ENCODE peak calls at places on chromosomes 12 and 14, in four cellular contexts. Y, I, M and H are unnamed samples.

GRCh38 chr12:5154091-5154490 is 110.4 kb downstream of the KCNA5 start:
- DNase-seq in Y (no peak), I (no peak), M (no peak), H (no peak)

GRCh38 chr12:42823679-42824078 is 234.1 kb upstream of the PRICKLE1 start:
- DNase-seq in M (no peak), Y (no peak), I (no peak), H (no peak)

GRCh38 chr12:1093166-1093751 is 102.2 kb downstream of the ERC1 start:
- DNase-seq in I (no peak), Y (no peak), M (peak; percentile 42), H (no peak)

GRCh38 chr14:24784981-24785380 is 151.0 kb upstream of the GZMB start:
- DNase-seq in M (no peak), Y (no peak), I (no peak), H (no peak)

GRCh38 chr12:6688543-6688999 is 604 bp downstream of the ZNF384 start:
- DNase-seq in M (peak; percentile 84), I (no peak), Y (peak; percentile 88), H (no peak)

GRCh38 chr12:62703011-62703380 is 232.0 kb downstream of the PPM1H start:
- DNase-seq in Y (no peak), I (no peak), M (no peak), H (no peak)

GRCh38 chr14:90341784-90342183 is 10.0 kb upstream of the NRDE2 start:
- DNase-seq in M (no peak), I (no peak), Y (no peak), H (no peak)

GRCh38 chr14:76101384-76101783 is 50.3 kb upstream of the GPATCH2L start:
- DNase-seq in M (no peak), Y (no peak), I (no peak), H (no peak)

GRCh38 chr12:119179335-119180021 is 747 bp downstream of the HSPB8 start:
- DNase-seq in Y (no peak), I (no peak), M (no peak), H (no peak)

GRCh38 chr12:52074006-52074405 is 4.2 kb downstream of the ATG101 start:
- DNase-seq in I (no peak), Y (no peak), M (no peak), H (no peak)

GRCh38 chr14:50373959-50374358 is 22.7 kb downstream of the CDKL1 start:
- DNase-seq in M (no peak), Y (no peak), I (no peak), H (no peak)

GRCh38 chr12:104220931-104221330 is 5.4 kb downstream of the TXNRD1 start:
- DNase-seq in Y (no peak), M (no peak), I (no peak), H (no peak)

GRCh38 chr12:6840428-6841138 is at the start of gene GNB3:
- DNase-seq in Y (no peak), M (no peak), I (no peak), H (no peak)

GRCh38 chr12:25058619-25059018 is 109.7 kb upstream of the BCAT1 start:
- DNase-seq in Y (no peak), M (no peak), I (no peak), H (no peak)

GRCh38 chr12:79514730-79515525 is 175.8 kb downstream of the PAWR start:
- DNase-seq in Y (no peak), I (no peak), M (no peak), H (no peak)

GRCh38 chr12:57518920-57519757 is 1.2 kb downstream of the DDIT3 start:
- DNase-seq in I (peak; percentile 82), Y (no peak), M (peak; percentile 41), H (no peak)

GRCh38 chr12:122471324-122472226 is 29.2 kb downstream of the ZCCHC8 start:
- DNase-seq in Y (no peak), I (no peak), M (no peak), H (no peak)

GRCh38 chr14:64611358-64612020 is 61.7 kb downstream of the PPP1R36 start:
- DNase-seq in M (no peak), Y (no peak), I (no peak), H (no peak)

GRCh38 chr14:74610199-74610865 is 1.7 kb downstream of the LTBP2 start:
- DNase-seq in I (no peak), Y (no peak), M (no peak), H (no peak)
- H3K27ac ChIP-seq in I (no peak overlapping the region), Y (no peak overlapping the region), M (no peak overlapping the region), H (no peak overlapping the region)

GRCh38 chr12:12610711-12611110 is 965 bp upstream of the CREBL2 start:
- DNase-seq in M (no peak), I (no peak), Y (no peak), H (no peak)
- H3K27ac ChIP-seq in M (peak overlapping the region; percentile 94), I (peak overlapping the region; percentile 98), Y (peak overlapping the region; percentile 94), H (peak overlapping the region; percentile 97)

DNA sequence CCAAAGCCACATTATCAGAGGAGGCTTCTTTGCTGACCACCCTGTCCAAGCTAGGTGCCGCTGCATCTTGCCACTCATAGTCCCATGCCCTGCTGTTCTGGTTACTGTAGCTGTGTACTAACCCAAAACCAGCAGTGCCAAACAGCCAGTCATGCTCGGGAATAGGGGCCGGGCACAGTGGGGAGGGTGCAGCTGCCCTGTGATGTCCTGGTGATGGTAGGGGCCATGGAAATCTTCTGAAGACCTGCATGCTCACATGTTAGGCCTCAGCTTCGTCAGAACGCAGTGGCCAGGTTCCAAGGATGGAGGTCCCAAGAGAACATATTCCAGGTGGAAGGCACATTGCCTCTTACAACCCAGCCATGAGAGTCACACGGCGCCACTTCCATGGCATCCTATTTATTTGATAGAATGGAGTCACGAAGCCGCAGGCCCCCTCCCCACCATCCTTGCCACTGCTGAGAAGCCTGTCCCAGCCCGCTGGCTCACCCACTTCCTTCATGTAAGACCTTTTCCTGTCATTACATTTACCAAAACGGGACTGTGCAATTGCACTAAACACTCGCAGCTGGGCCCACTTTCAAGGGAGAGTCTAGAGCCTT is 48.5 kb downstream of the FAM222A start:
- DNase-seq in Y (peak; percentile 23), M (no peak), I (peak; percentile 31), H (no peak)
- H3K27ac ChIP-seq in Y (no peak overlapping the region), M (no peak overlapping the region), I (no peak overlapping the region), H (no peak overlapping the region)

GRCh38 chr12:12521044-12521485 is 41.6 kb downstream of the DUSP16 start:
- DNase-seq in I (no peak), Y (no peak), M (no peak), H (peak; percentile 14)

GRCh38 chr12:12519599-12519998 is 43.1 kb downstream of the DUSP16 start:
- DNase-seq in I (no peak), M (no peak), Y (no peak), H (no peak)

GRCh38 chr12:12521923-12522322 is 40.7 kb downstream of the DUSP16 start:
- DNase-seq in I (no peak), M (no peak), Y (no peak), H (no peak)

GRCh38 chr12:12518919-12519318 is 43.7 kb downstream of the DUSP16 start:
- DNase-seq in Y (no peak), I (no peak), M (no peak), H (no peak)

GRCh38 chr12:12520278-12520677 is 42.4 kb downstream of the DUSP16 start:
- DNase-seq in M (no peak), Y (no peak), I (no peak), H (no peak)
- H3K27ac ChIP-seq in M (no peak overlapping the region), Y (peak overlapping the region; percentile 50), I (no peak overlapping the region), H (peak overlapping the region; percentile 85)

GRCh38 chr14:93936245-93936644 is 9.1 kb downstream of the FAM181A start:
- DNase-seq in I (no peak), Y (no peak), M (no peak), H (no peak)
- H3K27ac ChIP-seq in I (no peak overlapping the region), Y (no peak overlapping the region), M (no peak overlapping the region), H (no peak overlapping the region)

DNA sequence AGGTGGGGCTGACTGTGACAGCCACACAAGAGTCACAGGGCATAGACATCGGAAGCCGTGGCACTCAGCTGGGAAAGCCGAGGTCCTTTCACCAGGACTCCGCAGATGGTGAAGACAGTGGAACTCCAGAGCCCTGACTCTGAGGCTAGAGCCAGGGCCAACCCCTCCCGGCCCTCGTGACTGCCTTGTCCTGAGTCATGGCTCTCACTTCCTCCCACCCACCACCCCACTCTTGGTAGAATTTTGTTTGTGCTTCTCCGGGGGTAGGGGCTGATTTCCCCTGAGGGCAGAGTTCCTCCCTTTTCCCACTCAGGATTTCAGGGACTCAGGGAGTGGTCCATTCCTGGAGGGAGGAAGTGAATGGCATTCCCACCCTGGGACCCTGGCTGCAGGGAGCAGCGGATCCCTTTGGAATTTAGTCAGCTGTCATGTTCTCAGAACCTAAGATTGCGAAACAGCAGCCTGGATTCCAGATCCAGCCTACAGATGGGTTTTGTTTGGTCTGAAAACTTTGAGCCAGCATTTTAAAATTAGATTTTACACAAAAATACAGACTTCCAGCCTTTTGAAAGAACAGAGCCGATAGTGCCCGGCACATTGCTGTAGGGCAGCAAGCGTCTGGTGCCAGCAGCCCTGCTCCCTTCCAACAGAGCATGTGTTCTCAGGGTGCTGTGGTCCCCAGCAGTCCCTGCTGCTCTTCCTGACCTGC is 50.7 kb downstream of the TPCN1 start:
- DNase-seq in Y (peak; percentile 56), M (peak; percentile 66), I (peak; percentile 95), H (peak; percentile 74)
- H3K27ac ChIP-seq in Y (peak overlapping the region; percentile 64), M (peak overlapping the region; percentile 66), I (peak overlapping the region; percentile 77), H (peak overlapping the region; percentile 82)

GRCh38 chr14:102593841-102594170 is 1.4 kb downstream of the RCOR1 start:
- DNase-seq in M (no peak), I (no peak), Y (no peak), H (no peak)
- H3K27ac ChIP-seq in M (peak overlapping the region; percentile 89), I (peak overlapping the region; percentile 92), Y (no peak overlapping the region), H (peak overlapping the region; percentile 69)

GRCh38 chr12:65209655-65210043 is 40.3 kb downstream of the LEMD3 start:
- DNase-seq in I (no peak), M (no peak), Y (no peak), H (no peak)
- H3K27ac ChIP-seq in I (no peak overlapping the region), M (no peak overlapping the region), Y (no peak overlapping the region), H (no peak overlapping the region)